ENCODE peak calls at places on chromosomes 2 and 18, in six cellular contexts. One of them, this sample, is unnamed.

GRCh38 chr18:26312196-26312595 is 86.0 kb downstream of the TAF4B start:
- DNase-seq in H9: no peak
- DNase-seq in neuronal stem cell: peak; percentile 8
- DNase-seq in H1: no peak
- DNase-seq in mesenchymal stem cell: no peak
- DNase-seq in trophoblast cell: no peak
- DNase-seq in this sample: no peak

GRCh38 chr18:48033770-48034650 is 103.6 kb upstream of the SMAD2 start:
- DNase-seq in H9: no peak
- DNase-seq in neuronal stem cell: no peak
- DNase-seq in H1: no peak
- DNase-seq in mesenchymal stem cell: no peak
- DNase-seq in trophoblast cell: no peak
- DNase-seq in this sample: no peak

GRCh38 chr2:17969661-17970060 is 91.2 kb downstream of the KCNS3 start:
- DNase-seq in H9: no peak
- DNase-seq in neuronal stem cell: no peak
- DNase-seq in H1: no peak
- DNase-seq in mesenchymal stem cell: no peak
- DNase-seq in trophoblast cell: no peak
- DNase-seq in this sample: peak; percentile 71

GRCh38 chr2:70354264-70354949 is 52.5 kb upstream of the FAM136A start:
- DNase-seq in H9: no peak
- DNase-seq in neuronal stem cell: no peak
- DNase-seq in H1: no peak
- DNase-seq in mesenchymal stem cell: no peak
- DNase-seq in trophoblast cell: no peak
- DNase-seq in this sample: peak; percentile 16

GRCh38 chr18:62425465-62426190 is 97.2 kb upstream of the ZCCHC2 start:
- DNase-seq in H9: peak; percentile 83
- DNase-seq in neuronal stem cell: peak; percentile 77
- DNase-seq in H1: peak; percentile 73
- DNase-seq in mesenchymal stem cell: peak; percentile 93
- DNase-seq in trophoblast cell: peak; percentile 88
- DNase-seq in this sample: peak; percentile 96

GRCh38 chr18:8380926-8381325 is 228.3 kb upstream of the RAB12 start:
- DNase-seq in H9: no peak
- DNase-seq in neuronal stem cell: no peak
- DNase-seq in H1: no peak
- DNase-seq in mesenchymal stem cell: no peak
- DNase-seq in trophoblast cell: no peak
- DNase-seq in this sample: peak; percentile 71

GRCh38 chr2:238107525-238108422 is 7.6 kb downstream of the ESPNL start:
- DNase-seq in H9: peak; percentile 44
- DNase-seq in neuronal stem cell: no peak
- DNase-seq in H1: peak; percentile 52
- DNase-seq in mesenchymal stem cell: no peak
- DNase-seq in trophoblast cell: peak; percentile 15
- DNase-seq in this sample: no peak

GRCh38 chr2:145033438-145033837 is 513.5 kb upstream of the ZEB2 start:
- DNase-seq in H9: no peak
- DNase-seq in neuronal stem cell: no peak
- DNase-seq in H1: no peak
- DNase-seq in mesenchymal stem cell: no peak
- DNase-seq in trophoblast cell: no peak
- DNase-seq in this sample: no peak

GRCh38 chr2:121096611-121097010 is 188.4 kb downstream of the TFCP2L1 start:
- DNase-seq in H9: no peak
- DNase-seq in neuronal stem cell: no peak
- DNase-seq in H1: no peak
- DNase-seq in mesenchymal stem cell: no peak
- DNase-seq in trophoblast cell: no peak
- DNase-seq in this sample: no peak

GRCh38 chr18:75211002-75211621 is 515 bp downstream of the TSHZ1 start:
- DNase-seq in H9: no peak
- DNase-seq in neuronal stem cell: peak; percentile 26
- DNase-seq in H1: no peak
- DNase-seq in mesenchymal stem cell: no peak
- DNase-seq in trophoblast cell: no peak
- DNase-seq in this sample: peak; percentile 18

GRCh38 chr2:185187421-185187820 is 551.2 kb upstream of the FSIP2 start:
- DNase-seq in H9: no peak
- DNase-seq in neuronal stem cell: no peak
- DNase-seq in H1: no peak
- DNase-seq in mesenchymal stem cell: no peak
- DNase-seq in trophoblast cell: peak; percentile 48
- DNase-seq in this sample: no peak

GRCh38 chr2:32135409-32135808 is 30.3 kb upstream of the SLC30A6 start:
- DNase-seq in H9: no peak
- DNase-seq in neuronal stem cell: no peak
- DNase-seq in H1: no peak
- DNase-seq in mesenchymal stem cell: peak; percentile 78
- DNase-seq in trophoblast cell: peak; percentile 80
- DNase-seq in this sample: peak; percentile 80

GRCh38 chr2:9138507-9139085 is 68.0 kb upstream of the ASAP2 start:
- DNase-seq in H9: peak; percentile 82
- DNase-seq in neuronal stem cell: peak; percentile 41
- DNase-seq in H1: peak; percentile 75
- DNase-seq in mesenchymal stem cell: peak; percentile 30
- DNase-seq in trophoblast cell: no peak
- DNase-seq in this sample: no peak

GRCh38 chr2:12035956-12036639 is 289.7 kb downstream of the LPIN1 start:
- DNase-seq in H9: no peak
- DNase-seq in neuronal stem cell: no peak
- DNase-seq in H1: no peak
- DNase-seq in mesenchymal stem cell: no peak
- DNase-seq in trophoblast cell: no peak
- DNase-seq in this sample: no peak

GRCh38 chr2:40642261-40642660 is 190.4 kb upstream of the SLC8A1 start:
- DNase-seq in H9: no peak
- DNase-seq in neuronal stem cell: no peak
- DNase-seq in H1: no peak
- DNase-seq in mesenchymal stem cell: no peak
- DNase-seq in trophoblast cell: no peak
- DNase-seq in this sample: no peak

GRCh38 chr2:104704846-104705245 is 149.1 kb upstream of the POU3F3 start:
- DNase-seq in H9: no peak
- DNase-seq in neuronal stem cell: no peak
- DNase-seq in H1: no peak
- DNase-seq in mesenchymal stem cell: no peak
- DNase-seq in trophoblast cell: no peak
- DNase-seq in this sample: no peak

GRCh38 chr2:104703669-104704068 is 150.2 kb upstream of the POU3F3 start:
- DNase-seq in H9: no peak
- DNase-seq in neuronal stem cell: no peak
- DNase-seq in H1: no peak
- DNase-seq in mesenchymal stem cell: no peak
- DNase-seq in trophoblast cell: no peak
- DNase-seq in this sample: no peak

GRCh38 chr2:104701471-104701911 is 152.4 kb upstream of the POU3F3 start:
- DNase-seq in H9: no peak
- DNase-seq in neuronal stem cell: no peak
- DNase-seq in H1: no peak
- DNase-seq in mesenchymal stem cell: no peak
- DNase-seq in trophoblast cell: no peak
- DNase-seq in this sample: no peak

GRCh38 chr2:104702026-104702425 is 151.9 kb upstream of the POU3F3 start:
- DNase-seq in H9: no peak
- DNase-seq in neuronal stem cell: peak; percentile 14
- DNase-seq in H1: no peak
- DNase-seq in mesenchymal stem cell: no peak
- DNase-seq in trophoblast cell: no peak
- DNase-seq in this sample: no peak

GRCh38 chr2:104702451-104702850 is 151.5 kb upstream of the POU3F3 start:
- DNase-seq in H9: no peak
- DNase-seq in neuronal stem cell: peak; percentile 66
- DNase-seq in H1: no peak
- DNase-seq in mesenchymal stem cell: no peak
- DNase-seq in trophoblast cell: no peak
- DNase-seq in this sample: no peak
- H3K14ac ChIP-seq in H9: no peak overlapping the region
- H3K14ac ChIP-seq in neuronal stem cell: no peak overlapping the region
- H3K14ac ChIP-seq in H1: no peak overlapping the region
- H3K14ac ChIP-seq in mesenchymal stem cell: no peak overlapping the region
- H3K14ac ChIP-seq in trophoblast cell: no peak overlapping the region
- H3K14ac ChIP-seq in this sample: no peak overlapping the region

GRCh38 chr2:224417947-224418346 is 16.0 kb upstream of the FAM124B start:
- DNase-seq in H9: no peak
- DNase-seq in neuronal stem cell: no peak
- DNase-seq in H1: no peak
- DNase-seq in mesenchymal stem cell: no peak
- DNase-seq in trophoblast cell: no peak
- DNase-seq in this sample: no peak
- H3K4ac ChIP-seq in H9: no peak overlapping the region
- H3K4ac ChIP-seq in neuronal stem cell: no peak overlapping the region
- H3K4ac ChIP-seq in H1: no peak overlapping the region
- H3K4ac ChIP-seq in mesenchymal stem cell: no peak overlapping the region
- H3K4ac ChIP-seq in trophoblast cell: no peak overlapping the region
- H3K4ac ChIP-seq in this sample: no peak overlapping the region

GRCh38 chr18:66819235-66819634 is 215.3 kb upstream of the CDH19 start:
- DNase-seq in H9: no peak
- DNase-seq in neuronal stem cell: no peak
- DNase-seq in H1: no peak
- DNase-seq in mesenchymal stem cell: no peak
- DNase-seq in trophoblast cell: no peak
- DNase-seq in this sample: no peak
- H3K9me3 ChIP-seq in H9: no peaks in the 10 kb centered on the region
- H3K9me3 ChIP-seq in neuronal stem cell: no peaks in the 10 kb centered on the region
- H3K9me3 ChIP-seq in H1: no peaks in the 10 kb centered on the region
- H3K9me3 ChIP-seq in mesenchymal stem cell: no peaks in the 10 kb centered on the region
- H3K9me3 ChIP-seq in trophoblast cell: no peaks in the 10 kb centered on the region
- H3K9me3 ChIP-seq in this sample: no peaks in the 10 kb centered on the region

GRCh38 chr18:37471619-37472018 is 94.0 kb downstream of the CELF4 start:
- DNase-seq in H9: no peak
- DNase-seq in neuronal stem cell: no peak
- DNase-seq in H1: no peak
- DNase-seq in mesenchymal stem cell: no peak
- DNase-seq in trophoblast cell: no peak
- DNase-seq in this sample: no peak
- H3K14ac ChIP-seq in H9: no peak overlapping the region
- H3K14ac ChIP-seq in neuronal stem cell: no peak overlapping the region
- H3K14ac ChIP-seq in H1: no peak overlapping the region
- H3K14ac ChIP-seq in mesenchymal stem cell: no peak overlapping the region
- H3K14ac ChIP-seq in trophoblast cell: no peak overlapping the region
- H3K14ac ChIP-seq in this sample: no peak overlapping the region

GRCh38 chr2:111689899-111690298 is 194.1 kb downstream of the ANAPC1 start:
- DNase-seq in H9: no peak
- DNase-seq in neuronal stem cell: no peak
- DNase-seq in H1: no peak
- DNase-seq in mesenchymal stem cell: no peak
- DNase-seq in trophoblast cell: no peak
- DNase-seq in this sample: no peak
- H3K4ac ChIP-seq in H9: no peak overlapping the region
- H3K4ac ChIP-seq in neuronal stem cell: no peak overlapping the region
- H3K4ac ChIP-seq in H1: no peak overlapping the region
- H3K4ac ChIP-seq in mesenchymal stem cell: no peak overlapping the region
- H3K4ac ChIP-seq in trophoblast cell: no peak overlapping the region
- H3K4ac ChIP-seq in this sample: no peak overlapping the region

DNA sequence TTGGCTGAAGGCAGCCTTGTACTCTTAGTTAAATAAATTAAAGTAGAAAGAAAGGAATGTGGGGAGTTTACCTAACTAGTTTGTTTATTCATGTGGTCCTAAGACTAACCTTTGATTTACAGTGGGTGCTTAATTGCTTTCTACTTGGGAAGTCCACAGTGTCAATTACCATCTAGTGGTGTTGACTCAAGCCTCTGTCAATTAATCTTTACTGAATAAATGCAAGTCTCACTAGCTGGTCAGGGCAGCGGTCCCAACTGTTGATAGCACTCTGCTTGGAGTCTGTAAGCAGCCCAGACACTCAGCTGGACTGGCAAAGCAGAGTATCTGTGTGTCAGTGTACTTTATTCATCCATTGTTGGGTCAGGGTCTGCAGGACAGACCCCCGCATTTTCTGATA is 15.8 kb downstream of the ZNF514 start:
- DNase-seq in H9: no peak
- DNase-seq in neuronal stem cell: no peak
- DNase-seq in H1: no peak
- DNase-seq in mesenchymal stem cell: no peak
- DNase-seq in trophoblast cell: no peak
- DNase-seq in this sample: no peak
- H3K9me3 ChIP-seq in H9: peaks cover 42% of the 10 kb centered on the region
- H3K9me3 ChIP-seq in neuronal stem cell: peaks cover 33% of the 10 kb centered on the region
- H3K9me3 ChIP-seq in H1: peaks cover 61% of the 10 kb centered on the region
- H3K9me3 ChIP-seq in mesenchymal stem cell: peaks cover 85% of the 10 kb centered on the region
- H3K9me3 ChIP-seq in trophoblast cell: peaks cover 25% of the 10 kb centered on the region
- H3K9me3 ChIP-seq in this sample: peaks cover 57% of the 10 kb centered on the region

GRCh38 chr2:239407112-239407511 is 6.3 kb upstream of the HDAC4 start:
- DNase-seq in H9: no peak
- DNase-seq in neuronal stem cell: no peak
- DNase-seq in H1: peak; percentile 37
- DNase-seq in mesenchymal stem cell: no peak
- DNase-seq in trophoblast cell: no peak
- DNase-seq in this sample: no peak

GRCh38 chr2:239411549-239412319 is 10.9 kb upstream of the HDAC4 start:
- DNase-seq in H9: no peak
- DNase-seq in neuronal stem cell: no peak
- DNase-seq in H1: no peak
- DNase-seq in mesenchymal stem cell: no peak
- DNase-seq in trophoblast cell: no peak
- DNase-seq in this sample: no peak

GRCh38 chr2:239411117-239411516 is 10.3 kb upstream of the HDAC4 start:
- DNase-seq in H9: no peak
- DNase-seq in neuronal stem cell: no peak
- DNase-seq in H1: no peak
- DNase-seq in mesenchymal stem cell: no peak
- DNase-seq in trophoblast cell: no peak
- DNase-seq in this sample: no peak

GRCh38 chr2:239409976-239410375 is 9.2 kb upstream of the HDAC4 start:
- DNase-seq in H9: no peak
- DNase-seq in neuronal stem cell: no peak
- DNase-seq in H1: no peak
- DNase-seq in mesenchymal stem cell: no peak
- DNase-seq in trophoblast cell: no peak
- DNase-seq in this sample: no peak

GRCh38 chr2:239412914-239413603 is 12.2 kb upstream of the HDAC4 start:
- DNase-seq in H9: no peak
- DNase-seq in neuronal stem cell: no peak
- DNase-seq in H1: no peak
- DNase-seq in mesenchymal stem cell: no peak
- DNase-seq in trophoblast cell: no peak
- DNase-seq in this sample: no peak
- H3K14ac ChIP-seq in H9: no peak overlapping the region
- H3K14ac ChIP-seq in neuronal stem cell: no peak overlapping the region
- H3K14ac ChIP-seq in H1: no peak overlapping the region
- H3K14ac ChIP-seq in mesenchymal stem cell: no peak overlapping the region
- H3K14ac ChIP-seq in trophoblast cell: no peak overlapping the region
- H3K14ac ChIP-seq in this sample: no peak overlapping the region

GRCh38 chr18:23281626-23282436 is 146.5 kb downstream of the CABLES1 start:
- DNase-seq in H9: peak; percentile 70
- DNase-seq in neuronal stem cell: no peak
- DNase-seq in H1: no peak
- DNase-seq in mesenchymal stem cell: peak; percentile 52
- DNase-seq in trophoblast cell: peak; percentile 69
- DNase-seq in this sample: no peak
- H3K4ac ChIP-seq in H9: no peak overlapping the region
- H3K4ac ChIP-seq in neuronal stem cell: no peak overlapping the region
- H3K4ac ChIP-seq in H1: peak overlapping the region; percentile 79
- H3K4ac ChIP-seq in mesenchymal stem cell: no peak overlapping the region
- H3K4ac ChIP-seq in trophoblast cell: no peak overlapping the region
- H3K4ac ChIP-seq in this sample: peak overlapping the region; percentile 48

GRCh38 chr2:4174796-4175195 is 471.4 kb downstream of the DCDC2C start:
- DNase-seq in H9: no peak
- DNase-seq in neuronal stem cell: no peak
- DNase-seq in H1: no peak
- DNase-seq in mesenchymal stem cell: no peak
- DNase-seq in trophoblast cell: no peak
- DNase-seq in this sample: no peak

GRCh38 chr2:4175343-4175742 is 472.0 kb downstream of the DCDC2C start:
- DNase-seq in H9: no peak
- DNase-seq in neuronal stem cell: no peak
- DNase-seq in H1: no peak
- DNase-seq in mesenchymal stem cell: no peak
- DNase-seq in trophoblast cell: no peak
- DNase-seq in this sample: no peak
- H3K9me3 ChIP-seq in H9: peaks cover 40% of the 10 kb centered on the region
- H3K9me3 ChIP-seq in neuronal stem cell: peaks cover 17% of the 10 kb centered on the region
- H3K9me3 ChIP-seq in H1: peaks cover 51% of the 10 kb centered on the region
- H3K9me3 ChIP-seq in mesenchymal stem cell: peaks cover 57% of the 10 kb centered on the region
- H3K9me3 ChIP-seq in trophoblast cell: peaks cover 7% of the 10 kb centered on the region
- H3K9me3 ChIP-seq in this sample: peaks cover 13% of the 10 kb centered on the region

This sample was measured in IMR-90.